ENCODE peak calls at places on chromosomes 1 and 21, in five cellular contexts. G is right atrium auricular region, P is glutamatergic neuron, D is gastrocnemius medialis, K is fibroblast of lung. E is an unnamed sample.
A peak's percentile ranks its signal among the peaks of the same experiment; 100 is the strongest.

GRCh38 chr1:232568331-232568852 is 61.5 kb downstream of the SIPA1L2 start:
- DNase-seq in G (no peak), P (no peak), D (no peak), K (peak; percentile 46), E (no peak)

GRCh38 chr1:178143730-178144343 is 49.9 kb downstream of the RASAL2 start:
- DNase-seq in G (no peak), P (no peak), D (no peak), K (peak; percentile 41), E (no peak)

GRCh38 chr1:45304311-45305081 is 22.2 kb upstream of the HPDL start:
- DNase-seq in G (peak; percentile 56), P (no peak), D (peak; percentile 83), K (peak; percentile 10), E (peak; percentile 86)

GRCh38 chr1:13700521-13701273 is 709 bp downstream of the PRDM2 start:
- DNase-seq in G (peak; percentile 60), P (peak; percentile 35), D (peak; percentile 25), K (peak; percentile 34), E (no peak)

GRCh38 chr1:55420021-55420420 is 204.9 kb upstream of the USP24 start:
- DNase-seq in G (no peak), P (no peak), D (no peak), K (no peak), E (no peak)

GRCh38 chr1:208603721-208604120 is 359.5 kb upstream of the PLXNA2 start:
- DNase-seq in G (no peak), P (no peak), D (no peak), K (no peak), E (no peak)

GRCh38 chr1:41396084-41396483 is 34.9 kb downstream of the FOXO6 start:
- DNase-seq in G (no peak), P (no peak), D (no peak), K (no peak), E (no peak)

GRCh38 chr1:56803561-56804156 is 15.5 kb downstream of the FYB2 start:
- DNase-seq in G (no peak), P (peak; percentile 64), D (no peak), K (no peak), E (no peak)

GRCh38 chr1:180945151-180945550 is 32.5 kb downstream of the KIAA1614 start:
- DNase-seq in G (no peak), P (no peak), D (no peak), K (no peak), E (no peak)

GRCh38 chr1:42733415-42734200 is 6.4 kb downstream of the CLDN19 start:
- DNase-seq in G (no peak), P (no peak), D (no peak), K (no peak), E (no peak)

GRCh38 chr1:55981015-55981635 is 598.2 kb downstream of the PLPP3 start:
- DNase-seq in G (no peak), P (no peak), D (no peak), K (peak; percentile 35), E (no peak)

GRCh38 chr1:2294033-2294640 is 66.0 kb downstream of the SKI start:
- DNase-seq in G (no peak), P (no peak), D (no peak), K (peak; percentile 50), E (no peak)

GRCh38 chr1:11337536-11338350 is 64.7 kb downstream of the UBIAD1 start:
- DNase-seq in G (no peak), P (peak; percentile 89), D (peak; percentile 42), K (no peak), E (no peak)

GRCh38 chr1:112110031-112110430 is 120.6 kb upstream of the KCND3 start:
- DNase-seq in G (peak; percentile 60), P (no peak), D (no peak), K (no peak), E (no peak)

GRCh38 chr1:4825841-4826450 is 171.5 kb downstream of the AJAP1 start:
- DNase-seq in G (no peak), P (no peak), D (no peak), K (no peak), E (no peak)

GRCh38 chr1:221347706-221348105 is 394.2 kb downstream of the DUSP10 start:
- DNase-seq in G (no peak), P (no peak), D (no peak), K (no peak), E (no peak)

GRCh38 chr1:212700892-212701819 is 1.5 kb upstream of the BATF3 start:
- DNase-seq in G (peak; percentile 70), P (peak; percentile 50), D (peak; percentile 17), K (peak; percentile 66), E (peak; percentile 40)

GRCh38 chr1:225469051-225469450 is 41.2 kb upstream of the LBR start:
- DNase-seq in G (no peak), P (peak; percentile 54), D (no peak), K (no peak), E (no peak)

GRCh38 chr21:31514598-31514997 is 144.9 kb upstream of the SOD1 start:
- DNase-seq in G (no peak), P (peak; percentile 39), D (no peak), K (peak; percentile 26), E (no peak)

GRCh38 chr1:21495225-21495820 is 13.9 kb upstream of the ALPL start:
- DNase-seq in G (no peak), P (no peak), D (no peak), K (no peak), E (peak; percentile 48)
- TF ChIP-seq CTCF in G (no peak), P (no peak), D (no peak), K (no peak), E (no peak)

GRCh38 chr1:24155011-24155782 is 12.3 kb upstream of the IL22RA1 start:
- DNase-seq in G (no peak), P (no peak), D (no peak), K (no peak), E (peak; percentile 67)
- TF ChIP-seq CTCF in G (peak; percentile 33), P (peak; percentile 14), D (no peak), K (no peak), E (no peak)

DNA sequence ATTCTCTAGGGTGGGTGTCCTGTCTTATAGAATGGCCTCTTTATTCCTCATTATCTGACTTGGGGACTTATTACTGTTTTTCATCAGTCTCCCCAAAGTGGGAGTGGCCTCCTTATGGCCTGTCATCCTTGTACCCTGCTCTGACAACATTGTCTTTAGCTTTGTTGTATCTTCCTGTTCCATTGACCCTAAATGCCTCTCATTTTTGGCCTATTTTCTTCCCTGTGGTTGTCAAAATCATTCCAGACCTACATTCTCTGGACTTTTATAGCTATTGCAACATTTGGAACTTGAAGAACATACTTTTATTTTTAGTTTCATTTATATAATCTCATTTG is 9.7 kb downstream of the SFT2D2 start:
- DNase-seq in G (no peak), P (no peak), D (no peak), K (peak; percentile 28), E (no peak)
- TF ChIP-seq CTCF in G (no peak), P (peak; percentile 11), D (no peak), K (no peak), E (no peak)

DNA sequence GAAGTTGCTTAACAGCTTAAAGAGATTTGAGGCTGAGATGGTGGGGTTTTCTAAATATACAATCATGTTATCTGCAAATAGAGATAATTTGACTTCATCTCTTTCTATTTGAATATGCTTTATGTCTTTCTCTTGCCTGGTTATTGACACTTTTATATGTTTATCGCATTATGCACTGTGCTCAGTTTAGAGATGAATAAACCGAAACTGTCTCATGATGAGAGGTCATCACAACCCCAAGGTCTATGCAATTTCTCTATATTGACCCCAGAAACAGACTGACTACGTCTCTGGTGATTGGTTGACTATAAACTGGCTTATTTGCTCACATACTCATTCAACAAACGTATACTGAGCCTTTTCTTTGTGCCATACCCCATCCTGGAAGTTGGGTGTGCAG is 117.9 kb upstream of the NRIP1 start:
- DNase-seq in G (no peak), P (no peak), D (no peak), K (no peak), E (no peak)
- TF ChIP-seq CTCF in G (no peak), P (no peak), D (no peak), K (no peak), E (no peak)

GRCh38 chr1:19439464-19440171 is 45.7 kb downstream of the CAPZB start:
- DNase-seq in G (no peak), P (no peak), D (peak; percentile 90), K (no peak), E (no peak)
- TF ChIP-seq CTCF in G (peak; percentile 50), P (no peak), D (no peak), K (peak; percentile 7), E (no peak)

GRCh38 chr21:41043008-41043407 is 125.0 kb upstream of the BACE2 start:
- DNase-seq in G (no peak), P (no peak), D (no peak), K (no peak), E (no peak)
- TF ChIP-seq CTCF in G (peak; percentile 26), P (no peak), D (no peak), K (no peak), E (no peak)

GRCh38 chr1:68217060-68217554 is 15.2 kb downstream of the WLS start:
- DNase-seq in G (no peak), P (no peak), D (no peak), K (peak; percentile 78), E (no peak)
- TF ChIP-seq CTCF in G (no peak), P (no peak), D (no peak), K (no peak), E (no peak)

DNA sequence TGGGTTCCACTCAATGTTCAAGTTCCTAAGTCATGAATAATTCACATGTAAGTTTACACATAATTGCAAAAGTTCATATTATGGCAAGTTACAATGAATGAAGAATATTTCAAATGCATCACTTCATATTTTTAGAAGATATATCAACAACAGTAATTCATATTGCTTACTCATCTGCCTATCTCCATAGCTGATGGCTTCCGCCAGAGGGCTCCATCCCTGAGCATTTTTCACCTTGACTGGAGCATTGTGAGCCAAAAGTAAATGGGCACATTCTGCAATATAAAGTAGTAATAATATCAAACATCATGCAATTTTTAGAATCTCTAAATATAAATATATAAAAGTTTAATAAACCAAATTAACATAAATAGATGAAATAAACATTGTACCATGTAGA is 29.8 kb downstream of the ANKRD13C start:
- DNase-seq in G (no peak), P (no peak), D (no peak), K (no peak), E (no peak)
- TF ChIP-seq CTCF in G (no peak), P (no peak), D (no peak), K (no peak), E (no peak)

GRCh38 chr1:230773396-230774033 is 26.3 kb downstream of the CAPN9 start:
- DNase-seq in G (no peak), P (no peak), D (no peak), K (no peak), E (no peak)
- TF ChIP-seq CTCF in G (no peak), P (no peak), D (no peak), K (no peak), E (no peak)

DNA sequence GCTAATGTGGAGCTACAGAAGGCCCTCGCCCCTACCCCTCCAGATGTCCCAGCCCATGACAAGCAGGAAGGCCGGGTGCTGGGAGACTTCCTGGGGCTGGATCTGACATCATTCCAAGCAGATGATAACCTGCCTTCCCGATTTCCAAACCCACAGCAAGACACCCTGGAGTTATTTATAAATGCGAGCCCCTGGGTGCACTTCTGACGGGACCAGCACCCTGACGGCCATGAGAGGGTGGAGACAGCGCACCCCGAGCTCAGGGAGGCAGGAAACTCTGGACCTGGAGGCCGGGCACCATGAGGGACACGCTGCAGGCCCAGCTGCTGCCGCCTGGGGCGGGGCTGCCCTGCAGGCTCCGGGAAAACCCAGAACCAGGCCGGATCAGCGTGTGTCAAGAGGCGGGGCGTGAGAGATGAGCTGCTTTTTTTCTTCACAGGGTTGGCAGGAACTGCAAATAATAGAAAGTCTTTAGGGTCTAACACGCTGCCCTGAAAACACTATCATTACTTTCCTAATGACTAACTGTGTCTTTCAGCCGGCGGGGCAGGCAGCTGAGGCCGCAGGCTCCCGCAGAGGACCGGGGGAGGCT is 2.5 kb upstream of the PCBP3 start:
- DNase-seq in G (no peak), P (peak; percentile 61), D (no peak), K (peak; percentile 22), E (no peak)
- TF ChIP-seq CTCF in G (no peak), P (no peak), D (no peak), K (no peak), E (no peak)

E was measured in lower leg skin.